ENCODE peak calls at places on chromosomes 6 and 20, in nine cellular contexts. E, L, X, P, N, K, H, J and V are unnamed samples.

GRCh38 chr6:136989591-136990578 is 54.9 kb downstream of the IL20RA start:
- DNase-seq in X (peak), K (no peak), E (no peak), N (no peak), H (no peak), J (no peak), L (peak), P (no peak), V (no peak)

GRCh38 chr6:41462980-41463930 is 82.9 kb upstream of the FOXP4 start:
- DNase-seq in L (peak), N (no peak), P (no peak), J (peak), K (no peak), X (peak), E (peak), H (peak), V (peak)

GRCh38 chr6:13235339-13235738 is 93.0 kb downstream of the TBC1D7 start:
- DNase-seq in P (no peak), J (no peak), E (peak), X (no peak), N (no peak), L (no peak), K (no peak), H (no peak), V (no peak)

GRCh38 chr6:39812853-39813533 is 20.8 kb downstream of the DAAM2 start:
- DNase-seq in L (no peak), E (peak), N (no peak), K (no peak), X (peak), H (peak), P (no peak), J (peak), V (peak)

GRCh38 chr6:13990830-13991229 is 66.1 kb downstream of the RNF182 start:
- DNase-seq in X (no peak), E (no peak), N (no peak), J (no peak), L (no peak), H (peak), P (no peak), K (no peak), V (no peak)

GRCh38 chr6:27892596-27893058 is 19.6 kb downstream of the OR2B2 start:
- DNase-seq in P (no peak), H (peak), E (no peak), X (peak), J (peak), L (no peak), K (no peak), N (no peak), V (peak)

GRCh38 chr20:1569417-1569861 is 11.9 kb upstream of the SIRPD start:
- DNase-seq in H (no peak), P (no peak), E (no peak), X (peak), L (no peak), N (no peak), K (no peak), J (peak), V (peak)

GRCh38 chr6:122620428-122620827 is 10.2 kb downstream of the PKIB start:
- DNase-seq in J (no peak), N (no peak), H (no peak), X (no peak), L (no peak), E (no peak), K (no peak), P (no peak), V (no peak)

GRCh38 chr20:57638173-57638894 is 18.1 kb upstream of the ZBP1 start:
- DNase-seq in E (no peak), L (no peak), K (no peak), X (peak), N (no peak), P (no peak), J (no peak), H (no peak), V (peak)

GRCh38 chr20:17559338-17559737 is 10.5 kb upstream of the DSTN start:
- DNase-seq in E (no peak), N (no peak), X (no peak), J (no peak), P (no peak), K (no peak), L (no peak), H (no peak), V (no peak)

GRCh38 chr6:35496851-35497570 is at the start of gene TEAD3:
- DNase-seq in P (peak), E (peak), X (peak), K (peak), H (peak), N (peak), J (peak), L (peak), V (peak)